ENCODE peak calls at places on chromosomes 1 and 21, in ten cellular contexts. R is NCI-H774; V is Right ventricle myocardium superior; I is naive thymus-derived CD8-positive, alpha-beta T cell; K is EH; Q is HT-29; W is HEK293T; O is stimulated activated CD8-positive, alpha-beta memory T cell treated with anti-CD3 and anti-CD28 coated beads, Interleukin-2, amount 100 ng/mL, for 48 hours; U is activated naive CD4-positive, alpha-beta T cell treated with anti-CD3 and anti-CD28 coated beads for 36 hours; P is activated CD4-positive, alpha-beta T cell treated with anti-CD3 and anti-CD28 coated beads for 48 hours. C is an unnamed sample.
A peak's percentile ranks its signal among the peaks of the same experiment; 100 is the strongest.

GRCh38 chr21:14594967-14595366 is 48.9 kb upstream of the SAMSN1 start:
- DNase-seq in V (no peak), R (no peak), Q (no peak), U (no peak), P (no peak), I (no peak), W (no peak), O (no peak), K (no peak), C (no peak)

GRCh38 chr1:113982955-113983742 is 3.9 kb downstream of the OLFML3 start:
- DNase-seq in Q (no peak), I (no peak), R (no peak), W (peak; percentile 3), V (no peak), U (no peak), P (no peak), O (no peak), K (no peak), C (no peak)

GRCh38 chr1:67780637-67781036 is 52.6 kb downstream of the GNG12 start:
- DNase-seq in R (no peak), I (no peak), O (no peak), P (no peak), W (no peak), Q (no peak), V (no peak), K (no peak), U (no peak), C (no peak)

GRCh38 chr1:238404506-238404905 is 513.8 kb upstream of the ZP4 start:
- DNase-seq in O (no peak), W (no peak), U (no peak), Q (no peak), V (no peak), P (no peak), K (no peak), I (no peak), R (no peak), C (no peak)

GRCh38 chr1:221268295-221268694 is 389.1 kb downstream of the HLX start:
- DNase-seq in O (no peak), Q (no peak), I (no peak), U (no peak), K (peak; percentile 84), R (no peak), W (no peak), P (no peak), V (no peak), C (no peak)

GRCh38 chr1:44947060-44947773 is 39.2 kb downstream of the EIF2B3 start:
- DNase-seq in V (no peak), K (peak; percentile 89), U (no peak), O (no peak), I (no peak), Q (no peak), W (no peak), R (peak; percentile 79), P (no peak), C (peak; percentile 70)

GRCh38 chr21:30486180-30486579 is 1.1 kb downstream of the KRTAP19-2 start:
- DNase-seq in O (no peak), I (no peak), R (no peak), K (no peak), U (no peak), Q (no peak), P (no peak), W (no peak), V (no peak), C (no peak)

GRCh38 chr1:97332716-97333115 is 588.1 kb downstream of the DPYD start:
- DNase-seq in O (no peak), Q (no peak), K (peak; percentile 81), U (no peak), R (no peak), P (no peak), W (no peak), I (no peak), V (no peak), C (no peak)

GRCh38 chr1:20148571-20149500 is 9.7 kb downstream of the PLA2G2F start:
- DNase-seq in O (no peak), K (no peak), I (no peak), U (no peak), R (no peak), W (no peak), Q (no peak), P (no peak), V (no peak), C (no peak)

GRCh38 chr1:180233191-180234011 is 3.3 kb downstream of the LHX4 start:
- DNase-seq in V (no peak), U (no peak), Q (no peak), O (no peak), K (no peak), W (no peak), R (no peak), P (no peak), I (no peak), C (no peak)

GRCh38 chr1:93629101-93630059 is 52.3 kb downstream of the BCAR3 start:
- DNase-seq in V (no peak), P (peak; percentile 52), W (peak; percentile 77), R (peak; percentile 52), O (no peak), K (peak; percentile 80), U (peak; percentile 69), Q (peak; percentile 89), I (peak; percentile 68), C (peak; percentile 53)

GRCh38 chr1:106568161-106568560 is 488.3 kb upstream of the PRMT6 start:
- DNase-seq in W (no peak), O (no peak), V (no peak), R (no peak), K (no peak), Q (peak; percentile 9), U (no peak), I (no peak), P (no peak), C (no peak)